ENCODE peak calls at places on chromosomes 13 and 19, in seven cellular contexts. G, A, Y, P, V, S and M are unnamed samples.
A peak's percentile ranks its signal among the peaks of the same experiment; 100 is the strongest.

GRCh38 chr19:35911790-35912189 is 3.7 kb upstream of the TYROBP start:
- DNase-seq in V (no peak), A (peak; percentile 96), Y (no peak), S (no peak), P (no peak), G (peak; percentile 58), M (no peak)

GRCh38 chr19:41575998-41576397 is at the start of gene CEACAM21:
- DNase-seq in S (no peak), Y (peak; percentile 43), V (no peak), A (no peak), P (no peak), G (peak; percentile 86), M (no peak)

GRCh38 chr13:110923777-110924638 is 9.1 kb upstream of the ANKRD10 start:
- DNase-seq in P (no peak), S (no peak), V (no peak), A (no peak), G (no peak), Y (no peak), M (no peak)

GRCh38 chr13:114035186-114035582 is 61.3 kb upstream of the C13orf46 start:
- DNase-seq in V (no peak), Y (no peak), A (no peak), P (no peak), S (no peak), G (no peak), M (no peak)

GRCh38 chr13:20035130-20035529 is 76.6 kb downstream of the ZMYM2 start:
- DNase-seq in G (no peak), S (no peak), V (no peak), Y (no peak), P (no peak), A (peak; percentile 3), M (no peak)

GRCh38 chr13:33610471-33611015 is 207.4 kb upstream of the RFC3 start:
- DNase-seq in G (peak; percentile 52), P (peak; percentile 8), Y (peak; percentile 83), A (no peak), V (peak; percentile 63), S (no peak), M (no peak)

GRCh38 chr13:20495087-20496023 is 30.3 kb downstream of the CRYL1 start:
- DNase-seq in V (peak; percentile 52), G (no peak), Y (peak; percentile 68), P (peak; percentile 64), A (peak; percentile 77), S (peak; percentile 76), M (peak; percentile 74)

GRCh38 chr19:9936151-9937000 is at the start of gene OLFM2:
- DNase-seq in P (peak; percentile 86), V (no peak), A (no peak), G (no peak), S (no peak), Y (no peak), M (peak; percentile 34)

GRCh38 chr13:110294146-110294545 is 12.8 kb downstream of the COL4A1 start:
- DNase-seq in S (peak; percentile 81), V (no peak), Y (no peak), A (peak; percentile 62), G (no peak), P (no peak), M (peak; percentile 68)

GRCh38 chr13:102970542-102970941 is 95.7 kb downstream of the SLC10A2 start:
- DNase-seq in S (no peak), V (no peak), P (no peak), Y (no peak), G (no peak), A (no peak), M (no peak)